ENCODE peak calls at places on chromosomes 5 and 9, in six cellular contexts. K is body of pancreas; I is GM13977; Z is effector memory CD8-positive, alpha-beta T cell; E is caudate nucleus; R is fibroblast of mammary gland. A is an unnamed sample.

GRCh38 chr9:82184524-82184923 is 196.0 kb downstream of the SPATA31D1 start:
- DNase-seq in K (no peak), I (peak; percentile 7), Z (no peak), E (no peak), R (no peak), A (no peak)

GRCh38 chr5:154627711-154628678 is 127.2 kb upstream of the LARP1 start:
- DNase-seq in I (no peak), E (no peak), Z (no peak), K (no peak), R (peak; percentile 67), A (no peak)

GRCh38 chr9:2567922-2568321 is 53.7 kb upstream of the VLDLR start:
- DNase-seq in I (no peak), Z (no peak), K (no peak), E (no peak), R (peak; percentile 8), A (no peak)

GRCh38 chr9:121690316-121690715 is 38.9 kb downstream of the DAB2IP start:
- DNase-seq in K (no peak), I (no peak), E (no peak), Z (no peak), R (no peak), A (no peak)

GRCh38 chr5:76724871-76725270 is 8.9 kb downstream of the F2R start:
- DNase-seq in E (no peak), R (peak; percentile 67), K (no peak), Z (no peak), I (no peak), A (no peak)

GRCh38 chr5:116738270-116738947 is 163.8 kb upstream of the SEMA6A start:
- DNase-seq in R (no peak), E (no peak), K (no peak), Z (no peak), I (no peak), A (peak; percentile 20)

GRCh38 chr5:172437445-172438303 is 16.7 kb downstream of the SH3PXD2B start:
- DNase-seq in R (peak; percentile 96), K (peak; percentile 69), E (peak; percentile 36), I (no peak), Z (no peak), A (no peak)

GRCh38 chr5:32443145-32443540 is 1.4 kb downstream of the ZFR start:
- DNase-seq in R (peak; percentile 60), K (no peak), I (peak; percentile 52), E (no peak), Z (peak; percentile 5), A (peak; percentile 16)

GRCh38 chr5:39157679-39158078 is 61.7 kb downstream of the FYB1 start:
- DNase-seq in E (no peak), R (no peak), I (no peak), Z (no peak), K (no peak), A (no peak)